ENCODE peak calls at places on chromosome 14, in ten cellular contexts. P, L, X, A, C, J, H, B, Y and F are unnamed samples.

GRCh38 chr14:94780536-94781404 is 10.9 kb upstream of the GSC start:
- DNase-seq in P (no peak), L (no peak), X (no peak), A (no peak), C (no peak), J (no peak), H (no peak), B (no peak), Y (no peak), F (no peak)

GRCh38 chr14:39367387-39367751 is 64.9 kb downstream of the FBXO33 start:
- DNase-seq in P (no peak), L (peak; percentile 12), X (no peak), A (no peak), C (no peak), J (no peak), H (no peak), B (no peak), Y (no peak), F (no peak)

GRCh38 chr14:75831455-75831854 is 150.3 kb downstream of the TGFB3 start:
- DNase-seq in P (peak; percentile 27), L (peak; percentile 94), X (peak; percentile 75), A (no peak), C (no peak), J (no peak), H (no peak), B (peak; percentile 34), Y (peak; percentile 14), F (no peak)

GRCh38 chr14:35287481-35288013 is 4.6 kb upstream of the PSMA6 start:
- DNase-seq in P (peak; percentile 76), L (no peak), X (no peak), A (no peak), C (no peak), J (no peak), H (no peak), B (no peak), Y (no peak), F (no peak)

GRCh38 chr14:105840266-105841021 is 314.1 kb downstream of the TMEM121 start:
- DNase-seq in P (no peak), L (no peak), X (no peak), A (no peak), C (no peak), J (no peak), H (no peak), B (no peak), Y (no peak), F (no peak)

GRCh38 chr14:99909500-99910064 is 116.4 kb downstream of the EML1 start:
- DNase-seq in P (no peak), L (no peak), X (no peak), A (no peak), C (no peak), J (no peak), H (no peak), B (no peak), Y (no peak), F (no peak)

GRCh38 chr14:36167431-36167830 is 9.1 kb downstream of the PTCSC3 start:
- DNase-seq in P (no peak), L (no peak), X (no peak), A (no peak), C (no peak), J (no peak), H (no peak), B (no peak), Y (no peak), F (no peak)

GRCh38 chr14:74620497-74620921 is 8.5 kb upstream of the LTBP2 start:
- DNase-seq in P (peak; percentile 47), L (peak; percentile 82), X (peak; percentile 15), A (peak; percentile 97), C (no peak), J (no peak), H (peak; percentile 89), B (no peak), Y (peak; percentile 57), F (no peak)

GRCh38 chr14:89566644-89567411 is 149.8 kb upstream of the FOXN3 start:
- DNase-seq in P (no peak), L (no peak), X (no peak), A (no peak), C (no peak), J (no peak), H (no peak), B (no peak), Y (no peak), F (no peak)

GRCh38 chr14:103737432-103738045 is 21.9 kb downstream of the ZFYVE21 start:
- DNase-seq in P (no peak), L (no peak), X (no peak), A (no peak), C (no peak), J (no peak), H (no peak), B (peak; percentile 12), Y (no peak), F (no peak)

GRCh38 chr14:93135399-93135798 is 19.7 kb upstream of the ITPK1 start:
- DNase-seq in P (no peak), L (no peak), X (no peak), A (no peak), C (no peak), J (peak; percentile 37), H (no peak), B (no peak), Y (no peak), F (no peak)